ENCODE peak calls at places on chromosomes 5 and 9, in four cellular contexts. A, W, V and F are unnamed samples.

GRCh38 chr5:67537439-67538342 is 341.1 kb upstream of the CD180 start:
- DNase-seq in A (peak), W (no peak), V (no peak), F (peak)

GRCh38 chr5:98064118-98064517 is 709.3 kb upstream of the RGMB start:
- DNase-seq in A (no peak), W (no peak), V (no peak), F (no peak)

GRCh38 chr5:75640395-75640794 is 29.1 kb downstream of the ANKDD1B start:
- DNase-seq in A (peak), W (no peak), V (no peak), F (no peak)

GRCh38 chr9:92728831-92729734 is 35.5 kb downstream of the BICD2 start:
- DNase-seq in A (no peak), W (no peak), V (no peak), F (peak)

GRCh38 chr9:20989923-20990341 is 41.5 kb downstream of the HACD4 start:
- DNase-seq in A (no peak), W (peak), V (no peak), F (no peak)

GRCh38 chr5:108529381-108529780 is 147.5 kb upstream of the FBXL17 start:
- DNase-seq in A (peak), W (no peak), V (no peak), F (no peak)

GRCh38 chr5:109992264-109992915 is 302.7 kb downstream of the MAN2A1 start:
- DNase-seq in A (no peak), W (no peak), V (no peak), F (no peak)

GRCh38 chr5:117131048-117131679 is 556.5 kb upstream of the SEMA6A start:
- DNase-seq in A (no peak), W (peak), V (no peak), F (peak)

DNA sequence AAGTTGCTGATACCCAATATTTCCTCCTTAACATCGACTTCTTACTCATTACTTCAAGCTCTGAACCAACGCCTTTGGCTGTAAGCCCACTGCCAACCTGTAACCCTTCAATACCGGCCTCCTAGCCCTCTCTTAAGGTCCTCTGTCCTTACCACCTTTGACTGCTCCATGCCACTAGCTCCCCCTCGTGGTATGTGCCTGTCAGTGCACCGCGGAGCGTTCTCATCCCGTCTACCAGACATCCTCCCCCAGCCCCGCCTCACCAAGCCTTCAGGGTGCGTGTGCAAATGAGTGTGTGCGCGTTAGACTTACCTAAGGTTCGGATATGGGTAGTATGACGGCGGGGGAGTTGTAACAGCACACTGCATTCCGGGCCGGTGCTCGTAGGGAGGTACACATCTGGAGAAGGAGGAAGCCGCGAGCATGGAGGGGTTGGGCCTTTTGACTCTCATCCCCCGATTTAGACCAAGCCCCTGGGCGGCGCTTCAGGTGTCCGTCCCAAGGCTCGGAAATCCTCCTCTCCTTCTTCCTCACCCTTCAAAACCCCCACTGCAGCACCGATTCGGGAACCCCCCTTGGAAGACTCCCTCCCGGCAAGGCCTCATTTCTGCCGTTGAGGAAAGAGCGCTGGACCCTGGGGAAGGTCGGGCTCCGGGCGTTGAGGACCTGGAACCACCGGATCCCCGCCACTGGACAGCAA is 2.8 kb upstream of the MYORG start:
- DNase-seq in A (peak), W (peak), V (peak), F (peak)
- TF ChIP-seq CTCF in A (peak), W (peak), V (peak), F (peak)

GRCh38 chr5:36734422-36734821 is 128.0 kb downstream of the SLC1A3 start:
- DNase-seq in A (peak), W (peak), V (no peak), F (no peak)
- TF ChIP-seq CTCF in A (peak), W (peak), V (no peak), F (no peak)

GRCh38 chr5:158013939-158014338 is 155.0 kb upstream of the CLINT1 start:
- DNase-seq in A (peak), W (peak), V (peak), F (peak)
- TF ChIP-seq CTCF in A (peak), W (peak), V (no peak), F (peak)

GRCh38 chr9:34139477-34140146 is 13.1 kb upstream of the DCAF12 start:
- DNase-seq in A (peak), W (peak), V (peak), F (peak)
- TF ChIP-seq CTCF in A (peak), W (peak), V (no peak), F (no peak)

GRCh38 chr9:121057821-121058220 is 7.7 kb upstream of the C5 start:
- DNase-seq in A (no peak), W (no peak), V (no peak), F (no peak)

GRCh38 chr9:121059998-121060636 is 10.0 kb upstream of the C5 start:
- DNase-seq in A (peak), W (peak), V (no peak), F (peak)

GRCh38 chr9:121059513-121059912 is 9.4 kb upstream of the C5 start:
- DNase-seq in A (no peak), W (no peak), V (no peak), F (no peak)

GRCh38 chr9:121053544-121053943 is 3.5 kb upstream of the C5 start:
- DNase-seq in A (no peak), W (peak), V (no peak), F (no peak)

DNA sequence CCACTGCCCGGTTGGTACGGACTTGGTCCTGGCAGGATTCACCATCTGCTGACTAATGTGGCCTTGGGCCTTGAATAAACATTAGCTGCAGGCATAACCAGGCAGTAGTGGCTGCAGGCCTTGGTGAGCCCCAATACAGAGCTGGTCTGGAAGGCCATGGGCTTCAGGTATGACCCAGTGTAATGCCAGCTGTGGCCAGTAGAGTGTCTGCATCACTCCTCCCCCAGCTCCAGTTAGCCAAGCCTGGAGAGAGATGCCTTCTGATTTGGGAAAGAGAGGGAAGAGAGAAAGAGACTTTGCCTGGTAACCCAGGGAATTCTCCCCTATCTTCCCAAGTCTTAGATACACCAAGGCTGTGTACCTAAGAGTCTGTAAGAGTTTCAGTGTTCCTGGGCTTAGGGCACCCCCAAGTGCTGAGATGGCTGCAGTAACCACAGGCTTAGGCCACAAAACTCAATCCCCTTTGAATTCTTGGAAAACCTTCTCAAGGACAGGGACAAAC is 5.6 kb upstream of the C5 start:
- DNase-seq in A (peak), W (peak), V (no peak), F (no peak)
- TF ChIP-seq CTCF in A (peak), W (peak), V (no peak), F (peak)